ENCODE peak calls at places on chromosomes 4 and X, in four cellular contexts. B is H9, A is natural killer cell, G is GM13977. C is an unnamed sample.

GRCh38 chrX:41027388-41027787 is 57.9 kb upstream of the USP9X start:
- DNase-seq in B (no peak), A (no peak), G (no peak), C (no peak)

GRCh38 chr4:13907255-13907751 is 279.8 kb upstream of the BOD1L1 start:
- DNase-seq in B (no peak), A (no peak), G (no peak), C (no peak)

GRCh38 chr4:100391913-100392312 is 125.9 kb downstream of the EMCN start:
- DNase-seq in B (no peak), A (no peak), G (peak; percentile 2), C (no peak)

GRCh38 chr4:81652069-81652478 is 180.4 kb upstream of the RASGEF1B start:
- DNase-seq in B (no peak), A (no peak), G (no peak), C (no peak)

GRCh38 chrX:50697691-50698090 is 116.3 kb downstream of the SHROOM4 start:
- DNase-seq in B (no peak), A (no peak), G (no peak), C (no peak)

GRCh38 chr4:155548173-155548572 is 118.5 kb upstream of the GUCY1A1 start:
- DNase-seq in B (no peak), A (no peak), G (no peak), C (no peak)

GRCh38 chr4:154858166-154858565 is 77.1 kb downstream of the RBM46 start:
- DNase-seq in B (no peak), A (no peak), G (no peak), C (no peak)

GRCh38 chr4:52660643-52661042 is 1.5 kb upstream of the USP46 start:
- DNase-seq in B (no peak), A (no peak), G (no peak), C (no peak)

GRCh38 chr4:86331362-86331761 is 28.5 kb downstream of the MAPK10 start:
- DNase-seq in B (no peak), A (no peak), G (no peak), C (no peak)

GRCh38 chrX:29215251-29215650 is 628.0 kb downstream of the IL1RAPL1 start:
- DNase-seq in B (no peak), A (no peak), G (no peak), C (no peak)

GRCh38 chrX:40009462-40009851 is 88.3 kb downstream of the BCOR start:
- DNase-seq in B (peak; percentile 60), A (no peak), G (no peak), C (peak; percentile 52)

GRCh38 chr4:122662701-122663100 is 41.8 kb upstream of the IL21 start:
- DNase-seq in B (peak; percentile 34), A (no peak), G (no peak), C (no peak)

GRCh38 chrX:135632353-135632752 is 81.1 kb upstream of the CT45A1 start:
- DNase-seq in B (no peak), A (no peak), G (peak; percentile 26), C (no peak)

GRCh38 chr4:23614284-23614892 is 275.5 kb downstream of the PPARGC1A start:
- DNase-seq in B (peak; percentile 62), A (no peak), G (no peak), C (no peak)

GRCh38 chr4:1192091-1192492 is 19.7 kb upstream of the SPON2 start:
- DNase-seq in B (no peak), A (no peak), G (no peak), C (no peak)

GRCh38 chr4:184103755-184104367 is 113.8 kb downstream of the ENPP6 start:
- DNase-seq in B (no peak), A (no peak), G (no peak), C (no peak)

GRCh38 chrX:119758682-119759332 is 419 bp downstream of the SOWAHD start:
- DNase-seq in B (peak; percentile 34), A (peak; percentile 21), G (no peak), C (peak; percentile 39)

GRCh38 chrX:11532291-11533075 is 133.2 kb downstream of the ARHGAP6 start:
- DNase-seq in B (peak; percentile 39), A (no peak), G (no peak), C (peak; percentile 4)

GRCh38 chr4:2290974-2291704 is 29.2 kb upstream of the MXD4 start:
- DNase-seq in B (no peak), A (peak; percentile 78), G (peak; percentile 67), C (no peak)

GRCh38 chrX:97790850-97791249 is 907.1 kb downstream of the RPA4 start:
- DNase-seq in B (no peak), A (no peak), G (no peak), C (no peak)

GRCh38 chr4:188221090-188221489 is 81.8 kb downstream of the TRIML1 start:
- DNase-seq in B (no peak), A (no peak), G (no peak), C (no peak)

GRCh38 chrX:41946973-41947612 is 23.7 kb upstream of the CASK start:
- DNase-seq in B (no peak), A (no peak), G (no peak), C (no peak)

GRCh38 chr4:123088521-123088920 is 166.1 kb upstream of the NUDT6 start:
- DNase-seq in B (no peak), A (no peak), G (no peak), C (no peak)

GRCh38 chr4:112201915-112202505 is 29.6 kb upstream of the AP1AR start:
- DNase-seq in B (no peak), A (no peak), G (no peak), C (no peak)

GRCh38 chr4:101259876-101260275 is 87.5 kb downstream of the PPP3CA start:
- DNase-seq in B (no peak), A (no peak), G (no peak), C (no peak)

GRCh38 chrX:3268804-3269203 is 77.6 kb downstream of the MXRA5 start:
- DNase-seq in B (no peak), A (no peak), G (no peak), C (no peak)

GRCh38 chr4:20984011-20984836 is 284.0 kb downstream of the PACRGL start:
- DNase-seq in B (peak; percentile 38), A (no peak), G (no peak), C (peak; percentile 40)

GRCh38 chr4:184322328-184323025 is 104.8 kb upstream of the ENPP6 start:
- DNase-seq in B (no peak), A (no peak), G (no peak), C (no peak)

GRCh38 chrX:40172169-40172979 is 74.6 kb upstream of the BCOR start:
- DNase-seq in B (peak; percentile 50), A (no peak), G (no peak), C (peak; percentile 54)

GRCh38 chrX:21487832-21488231 is 113.6 kb downstream of the CNKSR2 start:
- DNase-seq in B (no peak), A (no peak), G (no peak), C (no peak)

GRCh38 chrX:38376747-38377146 is 24.3 kb downstream of the OTC start:
- DNase-seq in B (no peak), A (no peak), G (no peak), C (no peak)

GRCh38 chrX:38379088-38379487 is 26.7 kb downstream of the OTC start:
- DNase-seq in B (no peak), A (no peak), G (no peak), C (no peak)

GRCh38 chrX:38374431-38374830 is 22.0 kb downstream of the OTC start:
- DNase-seq in B (no peak), A (no peak), G (no peak), C (no peak)

GRCh38 chrX:38375888-38376287 is 23.5 kb downstream of the OTC start:
- DNase-seq in B (no peak), A (no peak), G (peak; percentile 22), C (no peak)
- TF ChIP-seq CTCF in B (peak; percentile 65), A (no peak), G (peak; percentile 47), C (peak; percentile 40)

GRCh38 chr4:108047199-108047598 is 57.5 kb downstream of the HADH start:
- DNase-seq in B (no peak), A (no peak), G (no peak), C (no peak)

GRCh38 chr4:108042927-108043326 is 53.2 kb downstream of the HADH start:
- DNase-seq in B (no peak), A (no peak), G (no peak), C (no peak)

GRCh38 chr4:108044951-108045686 is 55.4 kb downstream of the HADH start:
- DNase-seq in B (no peak), A (no peak), G (no peak), C (no peak)

GRCh38 chr4:108045687-108046024 is 56.0 kb downstream of the HADH start:
- DNase-seq in B (no peak), A (no peak), G (no peak), C (no peak)

GRCh38 chr4:108043536-108043935 is 53.8 kb downstream of the HADH start:
- DNase-seq in B (no peak), A (no peak), G (no peak), C (no peak)
- TF ChIP-seq CTCF in B (no peak), A (no peak), G (no peak), C (no peak)

GRCh38 chr4:165378763-165379631 is at the start of gene CPE:
- DNase-seq in B (peak; percentile 68), A (peak; percentile 25), G (peak; percentile 78), C (peak; percentile 79)
- TF ChIP-seq CTCF in B (peak; percentile 40), A (no peak), G (peak; percentile 1), C (peak; percentile 24)

GRCh38 chr4:74529284-74530041 is 84.5 kb downstream of the AREG start:
- DNase-seq in B (no peak), A (no peak), G (no peak), C (no peak)

GRCh38 chr4:74534121-74534520 is 89.2 kb downstream of the AREG start:
- DNase-seq in B (no peak), A (no peak), G (no peak), C (no peak)

GRCh38 chr4:74535471-74535870 is 90.5 kb downstream of the AREG start:
- DNase-seq in B (no peak), A (no peak), G (no peak), C (no peak)

GRCh38 chr4:74534936-74535335 is 90.0 kb downstream of the AREG start:
- DNase-seq in B (no peak), A (no peak), G (no peak), C (no peak)

GRCh38 chr4:74531952-74532794 is 87.2 kb downstream of the AREG start:
- DNase-seq in B (peak; percentile 31), A (no peak), G (peak; percentile 9), C (no peak)
- TF ChIP-seq CTCF in B (peak; percentile 70), A (peak; percentile 61), G (peak; percentile 60), C (peak; percentile 40)

GRCh38 chr4:34417160-34417559 is 1827.2 kb downstream of the ARAP2 start:
- DNase-seq in B (no peak), A (no peak), G (no peak), C (no peak)

DNA sequence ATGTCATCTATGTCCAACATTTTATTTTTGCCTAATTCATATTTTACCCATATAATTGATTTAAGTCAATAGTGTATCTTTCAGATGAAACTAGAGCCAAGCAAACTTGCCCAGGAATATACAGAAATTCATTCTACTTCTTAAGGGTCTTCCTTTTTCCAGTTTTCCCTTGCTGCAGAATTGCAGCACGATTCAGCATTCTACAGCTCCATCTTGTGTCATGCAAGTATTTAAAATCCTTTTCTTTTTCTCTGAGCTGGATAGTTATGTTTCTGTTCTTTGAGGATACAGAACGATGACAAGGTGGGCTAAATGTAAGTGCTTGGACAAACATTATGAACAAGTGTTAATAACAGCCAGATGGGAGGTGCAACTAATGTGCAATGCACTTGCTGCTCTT is 1821.8 kb downstream of the ARAP2 start:
- DNase-seq in B (no peak), A (no peak), G (no peak), C (no peak)
- TF ChIP-seq CTCF in B (no peak), A (no peak), G (peak; percentile 10), C (no peak)

C was measured in nephron progenitor cell.